ENCODE peak calls at places on chromosomes 12 and 14, in nine cellular contexts. E, M, K, X, G, J, B, R and W are unnamed samples.

GRCh38 chr12:94644622-94645021 is 5.7 kb downstream of the TMCC3 start:
- DNase-seq in E (no peak), M (no peak), K (peak), X (peak), G (no peak), J (peak), B (no peak), R (no peak), W (no peak)

GRCh38 chr12:80299219-80299618 is 144.8 kb upstream of the PTPRQ start:
- DNase-seq in E (no peak), M (no peak), K (no peak), X (no peak), G (no peak), J (no peak), B (no peak), R (no peak), W (no peak)

GRCh38 chr12:81668475-81668874 is 90.7 kb downstream of the PPFIA2 start:
- DNase-seq in E (no peak), M (no peak), K (peak), X (peak), G (no peak), J (peak), B (no peak), R (no peak), W (no peak)

GRCh38 chr12:129911437-129912049 is 7.7 kb upstream of the TMEM132D start:
- DNase-seq in E (peak), M (no peak), K (peak), X (no peak), G (peak), J (peak), B (peak), R (no peak), W (peak)

GRCh38 chr14:27917896-27918295 is 848.7 kb upstream of the FOXG1 start:
- DNase-seq in E (no peak), M (no peak), K (no peak), X (no peak), G (no peak), J (no peak), B (no peak), R (no peak), W (no peak)

GRCh38 chr14:96445844-96446710 is 54.1 kb downstream of the AK7 start:
- DNase-seq in E (no peak), M (no peak), K (no peak), X (no peak), G (no peak), J (no peak), B (no peak), R (no peak), W (no peak)

GRCh38 chr12:32549675-32550079 is 129.4 kb upstream of the DNM1L start:
- DNase-seq in E (no peak), M (no peak), K (peak), X (peak), G (no peak), J (peak), B (no peak), R (no peak), W (no peak)

GRCh38 chr14:69818760-69819191 is 21.7 kb upstream of the SLC10A1 start:
- DNase-seq in E (peak), M (peak), K (peak), X (peak), G (peak), J (peak), B (peak), R (peak), W (peak)

GRCh38 chr14:78448483-78449094 is 278.4 kb downstream of the NRXN3 start:
- DNase-seq in E (peak), M (no peak), K (peak), X (no peak), G (peak), J (peak), B (peak), R (peak), W (peak)

GRCh38 chr14:36766974-36767373 is 105.3 kb downstream of the PAX9 start:
- DNase-seq in E (no peak), M (no peak), K (no peak), X (no peak), G (no peak), J (no peak), B (no peak), R (no peak), W (no peak)

GRCh38 chr12:50242751-50243191 is 40.5 kb downstream of the LIMA1 start:
- DNase-seq in E (no peak), M (no peak), K (peak), X (peak), G (no peak), J (peak), B (no peak), R (no peak), W (no peak)

GRCh38 chr12:2414810-2415567 is 362.2 kb downstream of the CACNA1C start:
- DNase-seq in E (no peak), M (no peak), K (no peak), X (no peak), G (no peak), J (no peak), B (no peak), R (no peak), W (no peak)

GRCh38 chr12:32032205-32032810 is 73.1 kb downstream of the RESF1 start:
- DNase-seq in E (no peak), M (no peak), K (peak), X (peak), G (no peak), J (peak), B (no peak), R (no peak), W (no peak)

GRCh38 chr12:98780261-98780660 is 135.2 kb downstream of the APAF1 start:
- DNase-seq in E (no peak), M (no peak), K (peak), X (no peak), G (no peak), J (peak), B (no peak), R (no peak), W (no peak)

GRCh38 chr14:22735096-22735495 is 31.4 kb upstream of the OXA1L start:
- DNase-seq in E (no peak), M (no peak), K (no peak), X (no peak), G (no peak), J (no peak), B (no peak), R (no peak), W (no peak)

GRCh38 chr14:100573009-100573756 is 14.0 kb downstream of the BEGAIN start:
- DNase-seq in E (no peak), M (no peak), K (no peak), X (no peak), G (no peak), J (no peak), B (no peak), R (no peak), W (no peak)

GRCh38 chr14:56423591-56423991 is 156.0 kb upstream of the TMEM260 start:
- DNase-seq in E (no peak), M (no peak), K (peak), X (peak), G (no peak), J (no peak), B (no peak), R (no peak), W (no peak)

GRCh38 chr14:55386037-55386798 is 25.4 kb downstream of the ATG14 start:
- DNase-seq in E (peak), M (no peak), K (no peak), X (no peak), G (no peak), J (no peak), B (no peak), R (no peak), W (no peak)

GRCh38 chr12:61213646-61214045 is 1046.6 kb upstream of the USP15 start:
- DNase-seq in E (no peak), M (no peak), K (no peak), X (no peak), G (no peak), J (no peak), B (no peak), R (no peak), W (no peak)

GRCh38 chr12:10190558-10191388 is 11.9 kb downstream of the TMEM52B start:
- DNase-seq in E (peak), M (no peak), K (peak), X (peak), G (peak), J (peak), B (peak), R (peak), W (peak)

GRCh38 chr12:27695556-27696292 is 523 bp upstream of the REP15 start:
- DNase-seq in E (no peak), M (no peak), K (no peak), X (peak), G (no peak), J (no peak), B (no peak), R (no peak), W (no peak)

GRCh38 chr12:94516985-94517384 is 57.3 kb upstream of the CEP83 start:
- DNase-seq in E (no peak), M (no peak), K (peak), X (peak), G (no peak), J (no peak), B (no peak), R (no peak), W (no peak)

GRCh38 chr12:26152507-26153102 is 27.8 kb upstream of the BHLHE41 start:
- DNase-seq in E (no peak), M (no peak), K (peak), X (no peak), G (no peak), J (no peak), B (no peak), R (no peak), W (no peak)

GRCh38 chr12:15584366-15585041 is 204.7 kb downstream of the EPS8 start:
- DNase-seq in E (no peak), M (no peak), K (peak), X (peak), G (peak), J (peak), B (peak), R (no peak), W (no peak)

GRCh38 chr12:6461401-6462233 is 8.9 kb downstream of the VAMP1 start:
- DNase-seq in E (peak), M (no peak), K (no peak), X (peak), G (peak), J (no peak), B (peak), R (no peak), W (no peak)

DNA sequence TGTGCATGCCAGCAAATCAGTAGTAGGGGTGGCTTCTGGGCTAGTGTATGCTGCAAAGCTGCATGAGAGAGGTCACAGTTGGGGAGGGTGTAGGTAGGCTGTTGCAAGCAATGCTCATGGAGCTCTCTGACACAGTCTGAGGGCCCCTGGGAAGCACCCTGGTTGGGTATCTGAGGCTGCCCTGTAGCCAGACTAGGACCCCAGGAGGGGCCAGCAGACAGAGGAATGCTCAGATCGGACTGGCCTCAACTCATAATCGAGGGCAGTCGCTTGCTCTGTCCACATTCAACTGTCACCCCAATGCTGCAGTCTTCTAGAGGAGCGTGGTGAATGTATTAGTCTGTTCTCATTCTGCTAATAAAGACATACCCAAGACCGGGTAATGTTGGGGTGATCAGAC is 204.0 kb upstream of the ALG10 start:
- DNase-seq in E (no peak), M (no peak), K (no peak), X (no peak), G (no peak), J (no peak), B (no peak), R (no peak), W (no peak)
- TF ChIP-seq CTCF in E (no peak), M (no peak), K (no peak), X (no peak), G (no peak), J (no peak), B (no peak), R (no peak), W (no peak)

DNA sequence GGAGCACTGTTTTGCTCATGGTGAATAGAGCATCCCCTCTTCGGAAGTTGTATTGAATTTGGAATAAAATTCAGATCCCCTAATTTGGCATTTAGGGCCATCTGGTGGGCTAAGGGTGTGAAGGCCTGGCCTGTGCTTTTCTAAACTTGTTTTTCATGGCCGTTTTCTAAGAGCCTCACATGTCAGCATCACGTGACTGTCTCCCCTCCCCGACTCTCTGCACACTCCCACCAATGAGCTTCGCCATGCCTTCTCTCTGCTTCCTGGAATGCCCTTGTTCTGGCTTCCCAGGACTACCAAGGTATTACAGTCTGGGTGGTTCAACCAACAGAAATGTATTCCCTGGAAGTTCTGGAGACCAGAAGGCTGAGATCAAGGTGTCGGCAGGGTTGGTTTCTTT is 85.3 kb downstream of the PRIMA1 start:
- DNase-seq in E (no peak), M (no peak), K (no peak), X (no peak), G (no peak), J (no peak), B (no peak), R (no peak), W (no peak)
- TF ChIP-seq CTCF in E (no peak), M (no peak), K (no peak), X (no peak), G (no peak), J (no peak), B (no peak), R (no peak), W (no peak)

DNA sequence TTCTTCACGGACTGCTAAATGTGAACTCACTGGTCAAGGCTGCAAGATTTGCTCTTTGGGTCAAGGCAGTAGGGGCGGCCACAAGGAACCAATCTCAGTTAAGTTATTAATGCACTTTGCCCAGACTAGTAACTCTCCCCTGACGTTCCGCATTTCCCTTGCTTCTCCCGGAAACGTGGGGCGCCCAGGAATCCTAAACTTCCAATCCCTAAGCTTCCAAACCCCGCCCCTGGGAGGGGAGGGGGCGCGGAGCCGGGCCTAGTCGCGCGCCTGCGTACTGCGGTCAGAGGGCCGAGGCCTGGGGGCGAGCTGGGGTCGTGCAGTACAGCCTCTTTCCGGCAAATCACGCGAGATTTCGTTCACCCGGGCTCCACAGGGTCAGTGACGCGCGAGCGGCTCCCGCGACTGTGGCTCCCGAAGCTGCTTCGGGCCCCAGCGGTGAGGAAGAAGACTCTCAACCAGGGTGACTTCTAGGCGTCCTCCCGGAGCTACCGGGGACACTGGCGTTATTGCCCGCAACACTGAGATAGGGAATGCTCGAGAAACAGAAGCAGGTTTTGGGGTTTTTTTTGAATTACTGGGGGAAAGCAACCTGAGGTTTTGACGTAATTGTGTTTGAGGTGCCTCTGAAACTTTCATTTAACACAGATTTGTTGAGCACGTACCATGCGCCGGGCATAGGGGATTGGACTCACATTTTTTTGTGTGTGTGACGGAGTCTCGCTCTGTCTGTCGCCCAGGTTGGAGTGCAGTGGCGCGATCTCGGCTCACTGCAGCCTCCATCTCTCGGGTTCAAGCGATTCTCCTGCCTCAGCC is at the start of gene PTGR2:
- DNase-seq in E (peak), M (peak), K (peak), X (peak), G (peak), J (peak), B (peak), R (peak), W (peak)
- TF ChIP-seq CTCF in E (peak), M (no peak), K (no peak), X (peak), G (no peak), J (peak), B (no peak), R (no peak), W (no peak)

GRCh38 chr14:102241147-102241546 is 63.8 kb downstream of the MOK start:
- DNase-seq in E (no peak), M (no peak), K (no peak), X (no peak), G (no peak), J (no peak), B (no peak), R (no peak), W (no peak)
- TF ChIP-seq CTCF in E (no peak), M (no peak), K (no peak), X (no peak), G (no peak), J (no peak), B (no peak), R (no peak), W (no peak)

GRCh38 chr12:122021822-122022392 is at the start of gene BCL7A:
- DNase-seq in E (peak), M (peak), K (peak), X (peak), G (peak), J (peak), B (peak), R (peak), W (peak)
- TF ChIP-seq CTCF in E (no peak), M (no peak), K (no peak), X (no peak), G (no peak), J (no peak), B (no peak), R (no peak), W (no peak)

DNA sequence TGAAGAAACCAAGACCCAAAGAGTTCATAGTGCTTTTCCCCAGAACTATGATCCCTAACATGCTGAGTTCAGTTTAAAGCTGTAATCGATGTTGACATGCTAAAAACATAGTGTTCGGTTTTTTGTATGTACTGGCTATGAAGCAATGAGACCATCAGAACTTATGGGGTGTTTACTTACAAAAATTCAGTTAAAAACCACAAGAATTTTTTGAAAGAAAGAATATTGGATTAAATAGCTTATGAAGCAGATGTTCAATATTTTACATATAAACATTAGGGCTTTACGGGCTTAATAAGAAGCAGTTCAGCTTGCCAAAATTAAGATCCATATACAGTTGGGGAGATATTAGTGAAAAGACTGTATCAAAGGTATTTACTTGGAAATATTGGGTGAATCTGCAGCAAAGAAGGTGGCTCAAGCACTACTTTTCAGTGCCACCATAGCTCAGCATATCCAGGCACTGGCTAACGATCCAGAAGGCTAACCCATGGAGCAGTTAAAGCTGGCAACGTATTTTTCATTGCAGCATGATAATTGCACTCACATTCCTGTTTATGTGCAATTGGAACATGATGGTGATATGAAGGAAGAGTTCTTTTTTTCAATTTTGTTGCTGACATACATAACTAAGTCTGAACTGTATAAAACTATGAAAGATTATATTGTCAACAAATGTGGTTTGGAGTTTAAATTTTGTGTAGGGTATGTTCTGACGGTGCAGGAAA is 125.9 kb downstream of the EFCAB11 start:
- DNase-seq in E (no peak), M (no peak), K (no peak), X (peak), G (no peak), J (peak), B (no peak), R (no peak), W (no peak)
- TF ChIP-seq CTCF in E (no peak), M (no peak), K (no peak), X (no peak), G (no peak), J (no peak), B (no peak), R (no peak), W (no peak)

GRCh38 chr12:113439606-113440030 is 17.4 kb downstream of the SDSL start:
- DNase-seq in E (no peak), M (no peak), K (peak), X (peak), G (no peak), J (peak), B (peak), R (peak), W (peak)
- TF ChIP-seq CTCF in E (peak), M (no peak), K (peak), X (peak), G (peak), J (peak), B (peak), R (peak), W (peak)

DNA sequence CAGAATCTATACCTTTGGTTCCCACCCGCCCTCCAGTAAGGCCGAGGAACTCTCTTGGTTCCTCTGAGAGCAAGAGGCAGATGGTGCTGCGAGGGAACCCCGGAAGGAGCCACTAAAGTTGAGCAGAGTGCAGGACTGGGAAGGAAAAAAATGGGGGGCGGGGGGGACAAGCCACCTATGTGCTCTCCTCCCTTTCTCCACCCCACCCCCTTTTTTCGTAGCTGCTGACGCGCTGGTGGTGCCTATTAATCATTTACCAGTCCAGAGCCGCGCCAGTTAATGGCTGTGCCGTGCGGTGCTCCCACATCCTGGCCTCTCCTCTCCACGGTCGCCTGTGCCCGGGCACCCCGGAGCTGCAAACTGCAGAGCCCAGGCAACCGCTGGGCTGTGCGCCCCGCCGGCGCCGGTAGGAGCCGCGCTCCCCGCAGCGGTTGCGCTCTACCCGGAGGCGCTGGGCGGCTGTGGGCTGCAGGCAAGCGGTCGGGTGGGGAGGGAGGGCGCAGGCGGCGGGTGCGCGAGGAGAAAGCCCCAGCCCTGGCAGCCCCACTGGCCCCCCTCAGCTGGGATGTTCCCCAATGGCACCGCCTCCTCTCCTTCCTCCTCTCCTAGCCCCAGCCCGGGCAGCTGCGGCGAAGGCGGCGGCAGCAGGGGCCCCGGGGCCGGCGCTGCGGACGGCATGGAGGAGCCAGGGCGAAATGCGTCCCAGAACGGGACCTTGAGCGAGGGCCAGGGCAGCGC is 1.3 kb downstream of the SSTR1 start:
- DNase-seq in E (peak), M (no peak), K (peak), X (peak), G (no peak), J (peak), B (no peak), R (peak), W (peak)
- TF ChIP-seq CTCF in E (peak), M (no peak), K (peak), X (peak), G (no peak), J (peak), B (no peak), R (no peak), W (peak)